ENCODE peak calls at places on chromosomes 6 and 20, in four cellular contexts. Z, U, S and J are unnamed samples.

GRCh38 chr6:86963352-86963751 is 26.0 kb downstream of the HTR1E start:
- DNase-seq in U (no peak), Z (no peak), S (no peak), J (no peak)

GRCh38 chr20:4052554-4052953 is 37.2 kb upstream of the RNF24 start:
- DNase-seq in Z (no peak), U (peak; percentile 26), S (no peak), J (no peak)

GRCh38 chr20:15638781-15639180 is 934.5 kb downstream of the KIF16B start:
- DNase-seq in S (no peak), Z (no peak), U (no peak), J (no peak)

GRCh38 chr6:1392813-1393640 is 3.7 kb downstream of the FOXF2 start:
- DNase-seq in U (no peak), S (no peak), Z (no peak), J (no peak)

GRCh38 chr20:44089987-44090674 is 96.9 kb downstream of the JPH2 start:
- DNase-seq in U (no peak), S (no peak), Z (no peak), J (no peak)

GRCh38 chr20:63860325-63861051 is 810 bp upstream of the ABHD16B start:
- DNase-seq in U (no peak), S (no peak), Z (no peak), J (no peak)

GRCh38 chr6:4848382-4849068 is 72.3 kb downstream of the CDYL start:
- DNase-seq in Z (no peak), S (no peak), U (peak; percentile 56), J (no peak)

GRCh38 chr6:167399599-167399998 is 74.7 kb downstream of the TTLL2 start:
- DNase-seq in U (no peak), S (no peak), Z (no peak), J (no peak)

GRCh38 chr6:52552278-52552643 is 24.6 kb downstream of the TRAM2 start:
- DNase-seq in Z (no peak), U (peak; percentile 59), S (no peak), J (no peak)

GRCh38 chr6:136921521-136921935 is 573 bp upstream of the SLC35D3 start:
- DNase-seq in Z (no peak), S (no peak), U (no peak), J (no peak)

GRCh38 chr6:43465978-43466377 is 10.6 kb upstream of the DLK2 start:
- DNase-seq in S (no peak), U (no peak), Z (no peak), J (no peak)

GRCh38 chr6:108673602-108674001 is 112.9 kb downstream of the FOXO3 start:
- DNase-seq in Z (no peak), U (peak; percentile 76), S (no peak), J (no peak)

GRCh38 chr6:55327169-55327568 is at the start of gene GFRAL:
- DNase-seq in U (no peak), Z (no peak), S (no peak), J (no peak)

GRCh38 chr6:150299873-150300485 is 68.8 kb upstream of the IYD start:
- DNase-seq in U (no peak), S (no peak), Z (no peak), J (no peak)

GRCh38 chr6:12208190-12208589 is 82.0 kb upstream of the EDN1 start:
- DNase-seq in U (peak; percentile 45), Z (no peak), S (no peak), J (no peak)

GRCh38 chr20:62234346-62234745 is 4.0 kb upstream of the OSBPL2 start:
- DNase-seq in S (no peak), Z (no peak), U (no peak), J (no peak)

GRCh38 chr6:33147807-33148666 is 44.2 kb downstream of the COL11A2 start:
- DNase-seq in U (no peak), S (no peak), Z (no peak), J (no peak)

GRCh38 chr6:36244641-36245280 is 25.1 kb upstream of the PNPLA1 start:
- DNase-seq in S (no peak), Z (no peak), U (no peak), J (no peak)

GRCh38 chr6:155141512-155141911 is 122.3 kb upstream of the CLDN20 start:
- DNase-seq in Z (no peak), U (no peak), S (no peak), J (no peak)

GRCh38 chr20:45617591-45617990 is 11.9 kb upstream of the WFDC10A start:
- DNase-seq in S (no peak), U (no peak), Z (no peak), J (no peak)

GRCh38 chr20:37446286-37447032 is 74.6 kb upstream of the NNAT start:
- DNase-seq in U (no peak), Z (no peak), S (no peak), J (no peak)

GRCh38 chr6:157981395-157982296 is at the start of gene SYNJ2:
- DNase-seq in S (peak; percentile 85), U (peak; percentile 93), Z (no peak), J (peak; percentile 80)

GRCh38 chr20:57826731-57827287 is 117.0 kb upstream of the PMEPA1 start:
- DNase-seq in U (no peak), S (no peak), Z (no peak), J (no peak)

GRCh38 chr20:32534661-32535240 is 50.4 kb downstream of the NOL4L start:
- DNase-seq in Z (no peak), S (no peak), U (peak; percentile 73), J (peak; percentile 52)

GRCh38 chr20:13259921-13260320 is 38.8 kb downstream of the ISM1 start:
- DNase-seq in S (no peak), U (no peak), Z (no peak), J (no peak)

GRCh38 chr6:32153252-32153834 is 598 bp upstream of the PPT2 start:
- DNase-seq in S (no peak), Z (no peak), U (peak; percentile 65), J (no peak)

GRCh38 chr6:40733290-40733689 is 146.1 kb upstream of the LRFN2 start:
- DNase-seq in U (no peak), S (no peak), Z (no peak), J (no peak)

GRCh38 chr6:31771992-31772358 is 5.2 kb downstream of the VWA7 start:
- DNase-seq in Z (no peak), U (no peak), S (no peak), J (peak; percentile 47)

GRCh38 chr20:50304501-50304856 is 113.8 kb downstream of the CEBPB start:
- DNase-seq in S (no peak), U (peak; percentile 68), Z (no peak), J (no peak)

GRCh38 chr6:135030532-135031178 is 24.0 kb downstream of the HBS1L start:
- DNase-seq in U (no peak), S (no peak), Z (no peak), J (peak; percentile 46)

GRCh38 chr20:31708839-31709534 is 13.7 kb downstream of the BCL2L1 start:
- DNase-seq in S (no peak), U (no peak), Z (no peak), J (no peak)

GRCh38 chr20:50226093-50226974 is 35.7 kb downstream of the CEBPB start:
- DNase-seq in Z (no peak), U (peak; percentile 67), S (peak; percentile 51), J (no peak)

GRCh38 chr20:47198254-47198671 is 158.2 kb downstream of the ZMYND8 start:
- DNase-seq in Z (no peak), S (peak; percentile 52), U (no peak), J (no peak)

GRCh38 chr20:63951398-63952209 is 4.6 kb downstream of the UCKL1 start:
- DNase-seq in S (no peak), Z (no peak), U (peak; percentile 86), J (no peak)

GRCh38 chr20:19875746-19876145 is 117.7 kb downstream of the RIN2 start:
- DNase-seq in Z (no peak), U (no peak), S (no peak), J (no peak)

GRCh38 chr6:46510656-46511055 is 19.4 kb upstream of the RCAN2 start:
- DNase-seq in Z (peak; percentile 87), S (no peak), U (no peak), J (no peak)